ENCODE peak calls at places on chromosome 9, in ten cellular contexts. Q is psoas muscle, M is tibial artery, X is MM.1S, S is gastrocnemius medialis, I is astrocyte, J is mammary epithelial cell, W is ovary, L is IMR-90, A is H9. Y is an unnamed sample.

GRCh38 chr9:17528859-17529258 is 50.0 kb upstream of the SH3GL2 start:
- DNase-seq in Q (no peak), M (no peak), X (no peak), S (no peak), I (no peak), J (no peak), W (no peak), L (peak; percentile 10), A (no peak), Y (no peak)

GRCh38 chr9:18905033-18905882 is 127.8 kb downstream of the SAXO1 start:
- DNase-seq in Q (no peak), M (no peak), X (no peak), S (no peak), I (peak; percentile 71), J (no peak), W (no peak), L (peak; percentile 70), A (no peak), Y (no peak)

GRCh38 chr9:112760821-112761220 is 10.3 kb downstream of the SNX30 start:
- DNase-seq in Q (no peak), M (no peak), X (no peak), S (no peak), I (no peak), J (no peak), W (no peak), L (no peak), A (no peak), Y (no peak)

GRCh38 chr9:90854637-90855036 is 53.0 kb downstream of the SYK start:
- DNase-seq in Q (no peak), M (no peak), X (no peak), S (no peak), I (no peak), J (peak; percentile 48), W (no peak), L (no peak), A (peak; percentile 13), Y (no peak)

GRCh38 chr9:134785325-134786108 is 95.1 kb upstream of the FCN2 start:
- DNase-seq in Q (peak; percentile 73), M (peak; percentile 41), X (no peak), S (peak; percentile 24), I (peak; percentile 27), J (no peak), W (no peak), L (no peak), A (no peak), Y (no peak)

GRCh38 chr9:34514816-34515215 is 8.0 kb downstream of the ENHO start:
- DNase-seq in Q (no peak), M (no peak), X (no peak), S (no peak), I (no peak), J (no peak), W (no peak), L (no peak), A (no peak), Y (no peak)

GRCh38 chr9:129126789-129127618 is 15.8 kb downstream of the PTPA start:
- DNase-seq in Q (no peak), M (no peak), X (no peak), S (no peak), I (no peak), J (no peak), W (no peak), L (no peak), A (peak; percentile 82), Y (no peak)

GRCh38 chr9:85522459-85523092 is 219.2 kb downstream of the AGTPBP1 start:
- DNase-seq in Q (peak; percentile 66), M (peak; percentile 45), X (no peak), S (peak; percentile 25), I (peak; percentile 38), J (peak; percentile 31), W (peak; percentile 27), L (peak; percentile 25), A (peak; percentile 74), Y (no peak)

GRCh38 chr9:70315389-70315788 is 56.6 kb downstream of the SMC5 start:
- DNase-seq in Q (no peak), M (no peak), X (no peak), S (no peak), I (peak; percentile 57), J (peak; percentile 24), W (no peak), L (peak; percentile 59), A (no peak), Y (no peak)

GRCh38 chr9:105760053-105760452 is 65.7 kb downstream of the TMEM38B start:
- DNase-seq in Q (no peak), M (no peak), X (no peak), S (no peak), I (no peak), J (no peak), W (no peak), L (peak; percentile 13), A (no peak), Y (no peak)

GRCh38 chr9:114484854-114485443 is 20.3 kb downstream of the WHRN start:
- DNase-seq in Q (no peak), M (no peak), X (peak; percentile 98), S (no peak), I (peak; percentile 82), J (peak; percentile 90), W (no peak), L (peak; percentile 87), A (no peak), Y (no peak)

GRCh38 chr9:133727277-133727875 is 10.8 kb downstream of the SARDH start:
- DNase-seq in Q (peak; percentile 41), M (no peak), X (no peak), S (peak; percentile 3), I (no peak), J (no peak), W (peak; percentile 10), L (no peak), A (peak; percentile 29), Y (no peak)

GRCh38 chr9:37309136-37309535 is 113.4 kb upstream of the GRHPR start:
- DNase-seq in Q (no peak), M (no peak), X (peak; percentile 18), S (no peak), I (no peak), J (peak; percentile 5), W (no peak), L (peak; percentile 37), A (peak; percentile 52), Y (no peak)

GRCh38 chr9:89614319-89614892 is 9.6 kb downstream of the GADD45G start:
- DNase-seq in Q (no peak), M (no peak), X (no peak), S (no peak), I (no peak), J (no peak), W (no peak), L (no peak), A (no peak), Y (no peak)

DNA sequence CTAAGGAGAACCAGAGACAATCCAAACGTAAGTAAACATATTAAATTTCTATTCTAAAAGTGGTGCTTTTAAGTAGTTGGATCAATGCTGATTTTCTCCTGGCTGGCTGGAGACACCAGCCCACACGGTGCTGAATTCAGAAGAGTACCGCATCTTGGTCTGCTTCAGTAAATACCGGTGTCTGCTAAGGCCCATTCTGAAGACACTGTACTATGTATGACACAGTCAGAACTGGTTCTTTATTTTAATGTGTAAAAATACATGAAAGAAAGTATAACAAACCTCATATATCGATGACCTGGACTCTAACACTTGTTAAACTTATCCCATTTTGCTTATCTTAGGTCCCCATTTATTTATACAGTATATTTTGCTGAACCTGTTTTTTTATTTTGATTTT is 32.8 kb downstream of the RAPGEF1 start:
- DNase-seq in Q (no peak), M (no peak), X (no peak), S (no peak), I (no peak), J (no peak), W (no peak), L (no peak), A (no peak), Y (no peak)
- H3K4me1 ChIP-seq in Q (peaks cover 79% of the 10 kb centered on the region), M (peaks cover 28% of the 10 kb centered on the region), X (no peaks in the 10 kb centered on the region), S (peaks cover 87% of the 10 kb centered on the region), I (peaks cover 21% of the 10 kb centered on the region), J (peaks cover 69% of the 10 kb centered on the region), W (no peaks in the 10 kb centered on the region), L (peaks cover 11% of the 10 kb centered on the region), A (peaks cover 7% of the 10 kb centered on the region), Y (no peaks in the 10 kb centered on the region)

DNA sequence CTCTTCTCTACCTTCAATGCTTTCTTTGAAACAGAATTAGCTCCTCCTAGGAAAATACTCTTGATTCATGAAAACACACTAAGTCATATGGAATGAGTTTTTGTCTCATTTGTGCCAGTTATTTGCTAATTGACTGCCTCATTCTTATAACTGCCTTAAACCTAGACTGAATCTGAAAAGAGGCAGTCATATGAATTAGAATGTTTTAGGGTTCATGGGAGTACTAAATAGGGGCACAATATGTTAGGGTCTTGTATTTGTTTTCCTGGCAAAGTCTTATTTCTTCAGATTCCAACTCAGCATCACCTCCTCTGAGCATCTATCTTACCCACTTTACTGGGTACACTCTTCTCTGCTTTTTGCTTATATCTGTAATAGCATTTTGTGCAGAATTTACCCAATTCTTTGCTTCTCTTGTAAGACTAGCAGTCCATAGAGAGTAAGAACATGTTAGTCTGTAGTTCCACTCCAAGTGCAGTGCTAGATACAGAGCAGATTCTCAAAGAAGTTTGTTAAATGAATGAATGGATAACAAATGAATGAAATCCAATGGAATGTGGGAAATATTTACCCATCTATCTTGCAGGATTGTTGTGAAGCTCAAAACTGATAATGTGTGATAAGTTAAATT is 43.9 kb upstream of the ALDH1A1 start:
- DNase-seq in Q (no peak), M (no peak), X (no peak), S (no peak), I (no peak), J (no peak), W (no peak), L (no peak), A (no peak), Y (no peak)
- TF ChIP-seq CTCF in Q (no peak), M (no peak), X (no peak), S (no peak), I (no peak), J (no peak), W (no peak), L (no peak), A (no peak), Y (no peak)

DNA sequence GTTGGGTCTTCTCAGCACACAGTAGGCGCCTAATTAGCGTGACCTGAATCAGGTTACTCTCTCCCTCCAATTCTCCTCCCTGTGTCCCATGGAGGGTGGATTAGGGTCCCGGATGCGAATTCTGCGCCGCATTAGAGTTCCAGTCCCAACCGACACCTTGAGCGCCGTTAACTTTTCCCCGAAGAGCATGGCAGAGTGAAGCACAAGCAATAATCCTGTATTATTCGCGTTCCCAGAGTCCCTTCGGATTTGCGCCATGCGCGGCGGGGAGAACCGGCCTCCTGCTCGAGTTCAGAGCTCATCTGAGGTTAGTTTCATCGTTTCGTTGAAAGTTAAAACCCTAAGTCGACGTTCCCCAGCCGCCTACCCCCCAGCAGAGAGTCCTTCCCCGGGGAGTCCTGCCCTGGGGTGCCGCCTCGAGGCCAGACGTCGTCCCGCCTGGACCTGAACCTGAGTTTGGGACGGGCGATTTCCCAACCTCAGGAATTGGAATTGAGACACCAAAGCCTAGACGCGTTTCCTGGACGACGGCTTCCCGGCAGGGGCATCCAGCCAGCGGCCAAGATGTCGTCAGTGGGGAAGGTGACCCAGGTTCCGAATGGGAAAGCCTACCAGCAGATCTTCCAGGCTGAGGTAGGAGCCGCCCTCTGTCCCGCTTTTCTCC is at the start of gene CCDC180:
- DNase-seq in Q (peak; percentile 80), M (peak; percentile 52), X (no peak), S (peak; percentile 38), I (no peak), J (no peak), W (peak; percentile 55), L (no peak), A (no peak), Y (peak; percentile 66)
- H3K27ac ChIP-seq in Q (no peak within 1 kb of the TSS), M (peak within 1 kb of the TSS; percentile 6), X (no peak within 1 kb of the TSS), S (peak within 1 kb of the TSS; percentile 30), I (no peak within 1 kb of the TSS), J (no peak within 1 kb of the TSS), W (no peak within 1 kb of the TSS), L (no peak within 1 kb of the TSS), A (no peak within 1 kb of the TSS), Y (no peak within 1 kb of the TSS)

GRCh38 chr9:136795027-136795402 is 1.1 kb upstream of the CCDC183 start:
- DNase-seq in Q (peak; percentile 70), M (no peak), X (no peak), S (no peak), I (no peak), J (no peak), W (no peak), L (no peak), A (no peak), Y (no peak)
- H3K4me1 ChIP-seq in Q (peaks cover 23% of the 10 kb centered on the region), M (peaks cover 16% of the 10 kb centered on the region), X (peaks cover 27% of the 10 kb centered on the region), S (peaks cover 16% of the 10 kb centered on the region), I (peaks cover 18% of the 10 kb centered on the region), J (peaks cover 31% of the 10 kb centered on the region), W (peaks cover 26% of the 10 kb centered on the region), L (peaks cover 11% of the 10 kb centered on the region), A (no peaks in the 10 kb centered on the region), Y (peaks cover 62% of the 10 kb centered on the region)